ENCODE peak calls at places on chromosomes 12 and 14, in four cellular contexts. M, N, K and A are unnamed samples.

GRCh38 chr14:40119765-40120164 is 687.5 kb upstream of the FBXO33 start:
- DNase-seq in K (no peak), N (no peak), M (no peak), A (no peak)

GRCh38 chr14:68384335-68384734 is 408.5 kb downstream of the ZFP36L1 start:
- DNase-seq in N (no peak), K (peak), M (no peak), A (peak)

GRCh38 chr14:93079321-93079720 is 36.4 kb downstream of the ITPK1 start:
- DNase-seq in K (no peak), N (no peak), M (no peak), A (no peak)

GRCh38 chr12:70733385-70733784 is 96.2 kb upstream of the PTPRB start:
- DNase-seq in M (peak), K (no peak), N (peak), A (peak)

GRCh38 chr14:24332094-24332983 is 2.5 kb downstream of the ADCY4 start:
- DNase-seq in N (peak), K (no peak), M (peak), A (peak)

GRCh38 chr14:39217214-39217879 is 16.4 kb upstream of the MIA2 start:
- DNase-seq in N (no peak), M (peak), K (no peak), A (peak)

GRCh38 chr12:124034297-124034696 is 61.3 kb downstream of the ZNF664 start:
- DNase-seq in K (no peak), N (no peak), M (no peak), A (no peak)

GRCh38 chr14:50659327-50659974 is 8.7 kb downstream of the SAV1 start:
- DNase-seq in K (no peak), M (peak), N (no peak), A (peak)

GRCh38 chr12:1083086-1083887 is 92.3 kb downstream of the ERC1 start:
- DNase-seq in M (peak), K (no peak), N (no peak), A (no peak)

GRCh38 chr12:45966486-45966885 is 23.9 kb downstream of the SCAF11 start:
- DNase-seq in K (no peak), M (peak), N (no peak), A (no peak)
- TF ChIP-seq CTCF in K (no peak), M (no peak), N (no peak), A (no peak)

GRCh38 chr14:54672181-54672580 is 105.3 kb downstream of the SAMD4A start:
- DNase-seq in K (no peak), M (no peak), N (no peak), A (no peak)

GRCh38 chr14:54671537-54671936 is 104.6 kb downstream of the SAMD4A start:
- DNase-seq in M (no peak), N (no peak), K (no peak), A (no peak)

GRCh38 chr14:54672688-54673087 is 105.8 kb downstream of the SAMD4A start:
- DNase-seq in K (no peak), M (peak), N (no peak), A (no peak)

GRCh38 chr14:54667764-54668163 is 100.8 kb downstream of the SAMD4A start:
- DNase-seq in N (no peak), K (no peak), M (no peak), A (no peak)

DNA sequence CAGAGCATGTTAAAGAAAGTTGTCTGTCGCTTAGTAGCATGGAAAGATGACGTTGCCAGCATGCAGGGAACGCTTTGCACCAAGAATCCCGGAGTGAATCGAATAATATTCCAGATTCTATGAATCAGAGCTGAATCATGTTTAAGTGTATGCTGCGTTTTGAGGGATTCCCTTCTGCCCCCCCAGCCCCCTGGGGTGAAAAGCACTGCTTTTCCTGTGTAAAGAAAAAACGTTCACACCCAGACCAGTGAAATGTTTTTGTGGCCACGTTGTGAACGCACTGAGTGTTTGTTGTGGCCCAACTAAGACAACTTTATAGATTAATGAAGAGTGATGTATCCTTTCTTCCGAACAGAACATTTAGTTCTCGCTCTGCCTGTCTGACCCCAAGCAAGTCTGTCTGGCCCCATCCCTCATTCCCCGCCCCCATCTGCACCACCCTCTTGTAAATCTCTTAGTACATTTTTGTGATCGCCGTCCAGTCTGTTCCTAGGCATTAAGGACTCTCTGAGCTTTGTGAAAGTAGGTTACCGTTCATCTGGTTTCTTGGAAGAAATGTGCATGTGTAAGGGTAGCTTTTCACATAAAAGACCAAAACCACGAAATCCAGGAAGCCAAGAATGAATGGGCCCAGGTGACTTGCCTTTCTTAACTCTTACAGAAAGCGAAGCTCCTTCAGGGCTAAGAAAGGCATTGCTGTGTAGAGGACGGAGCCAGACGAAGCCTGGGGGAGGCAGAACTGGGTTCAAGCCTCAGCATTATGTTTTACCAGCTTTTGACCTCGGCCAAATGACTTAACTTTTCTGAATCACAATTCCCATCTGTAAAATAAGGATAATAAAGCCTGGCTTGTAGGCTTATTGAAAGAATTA is 103.1 kb downstream of the SAMD4A start:
- DNase-seq in M (peak), N (no peak), K (peak), A (peak)
- H3K4me3 ChIP-seq in M (no peak), N (no peak), K (no peak), A (no peak)

DNA sequence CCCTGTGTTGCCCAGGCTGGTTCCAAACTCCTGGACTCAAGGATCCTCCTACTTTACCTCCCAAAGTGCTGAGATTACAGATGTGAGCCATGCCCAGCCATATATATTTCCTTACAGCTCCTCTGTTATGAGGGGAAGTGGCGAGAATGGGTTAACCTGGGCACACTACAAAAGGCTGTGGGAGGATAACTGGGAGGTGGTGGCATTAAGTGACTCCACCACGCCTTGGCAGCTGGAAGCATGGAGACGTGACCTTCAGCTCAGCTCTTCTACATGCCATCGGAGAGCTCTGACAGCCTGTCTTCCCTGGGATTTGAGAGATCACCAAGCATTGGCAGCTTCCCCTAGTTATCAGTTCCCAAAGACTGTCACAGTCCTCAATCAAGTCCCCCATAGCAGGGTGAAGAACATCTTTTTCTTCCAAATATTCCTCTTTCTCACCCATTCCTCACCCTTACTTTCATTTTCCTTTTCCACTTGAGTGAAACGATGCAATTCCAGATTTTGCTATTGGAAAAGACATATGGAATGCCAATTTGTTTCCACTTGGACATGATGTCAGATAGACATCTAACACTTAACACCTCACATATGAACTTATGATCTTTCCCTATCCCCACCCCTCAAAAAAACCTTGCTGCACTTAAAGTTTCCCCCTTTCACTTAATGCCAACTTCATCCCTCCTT is 48.5 kb downstream of the PHLDA1 start:
- DNase-seq in K (no peak), N (no peak), M (peak), A (no peak)
- TF ChIP-seq CTCF in K (no peak), N (no peak), M (no peak), A (no peak)

DNA sequence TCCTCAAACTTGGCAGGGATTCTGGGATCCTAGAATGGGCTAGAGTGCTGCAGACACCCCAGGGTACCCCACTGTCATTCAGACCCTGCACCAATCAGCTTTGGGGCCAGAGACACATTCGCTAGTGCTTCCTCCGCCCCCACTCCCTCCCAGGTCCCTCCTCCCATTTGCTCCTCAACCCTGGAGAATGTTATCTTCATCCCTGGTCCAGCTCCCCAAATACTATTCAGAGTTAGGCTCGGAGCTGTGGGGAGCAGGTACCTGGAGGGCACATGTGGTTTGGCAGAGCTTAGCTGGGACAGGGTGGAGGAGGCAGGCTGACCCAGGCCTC is 19.4 kb downstream of the VSX2 start:
- DNase-seq in K (no peak), M (no peak), N (no peak), A (no peak)
- H3K4me3 ChIP-seq in K (no peak), M (no peak), N (no peak), A (no peak)

GRCh38 chr14:65412881-65413738 is 580 bp downstream of the FUT8 start:
- DNase-seq in K (peak), M (peak), N (no peak), A (peak)

GRCh38 chr14:65414961-65415589 is 2.5 kb downstream of the FUT8 start:
- DNase-seq in N (peak), M (peak), K (no peak), A (peak)

GRCh38 chr14:65415613-65416012 is 3.1 kb downstream of the FUT8 start:
- DNase-seq in N (no peak), M (no peak), K (no peak), A (no peak)

GRCh38 chr14:65412189-65412846 is at the start of gene FUT8:
- DNase-seq in K (peak), M (peak), N (peak), A (peak)

DNA sequence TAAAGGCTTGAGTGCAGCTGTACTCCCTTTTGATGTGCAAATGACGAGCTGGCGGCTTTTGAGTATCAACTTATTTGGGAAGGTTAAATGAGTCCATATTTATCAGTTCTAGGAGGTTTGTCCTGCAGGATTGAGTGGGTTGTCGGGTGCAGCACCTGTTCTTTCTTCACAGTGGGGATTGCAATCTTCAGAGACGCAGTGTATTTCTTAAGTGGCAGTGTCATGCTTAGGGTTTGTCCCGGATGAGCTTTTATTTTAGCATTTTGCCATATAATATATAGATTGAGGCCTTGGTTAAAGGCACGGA is 1.2 kb downstream of the FUT8 start:
- DNase-seq in M (peak), K (no peak), N (peak), A (no peak)
- TF ChIP-seq CTCF in M (no peak), K (no peak), N (no peak), A (no peak)